ENCODE peak calls at places on chromosome 2, in six cellular contexts. S, Y, F, Z, R and J are unnamed samples.

GRCh38 chr2:65749549-65749948 is 317.1 kb upstream of the SPRED2 start:
- DNase-seq in Y (no peak), R (no peak), F (no peak), S (no peak), Z (no peak), J (no peak)

GRCh38 chr2:86054539-86055082 is 51.1 kb downstream of the POLR1A start:
- DNase-seq in S (no peak), Y (no peak), F (no peak), Z (no peak), R (no peak), J (no peak)

GRCh38 chr2:203327582-203327917 is 644 bp upstream of the ABI2 start:
- DNase-seq in S (no peak), Y (no peak), F (no peak), R (no peak), Z (no peak), J (no peak)

GRCh38 chr2:205386109-205386508 is 296.2 kb upstream of the NRP2 start:
- DNase-seq in Z (no peak), R (no peak), S (no peak), Y (no peak), F (no peak), J (no peak)

GRCh38 chr2:160242863-160243552 is 42.9 kb upstream of the ITGB6 start:
- DNase-seq in Z (no peak), R (no peak), S (no peak), Y (no peak), F (no peak), J (no peak)

GRCh38 chr2:67437132-67437531 is 40.0 kb downstream of the ETAA1 start:
- DNase-seq in R (no peak), S (no peak), Y (no peak), F (no peak), Z (no peak), J (no peak)

GRCh38 chr2:53896864-53897263 is 37.1 kb upstream of the GPR75 start:
- DNase-seq in S (peak), Z (no peak), F (no peak), Y (no peak), R (no peak), J (peak)

GRCh38 chr2:81412681-81413080 is 1108.1 kb upstream of the LRRTM1 start:
- DNase-seq in Z (no peak), S (no peak), Y (no peak), R (no peak), F (no peak), J (no peak)

GRCh38 chr2:74138952-74139323 is 8.8 kb downstream of the BOLA3 start:
- DNase-seq in Z (no peak), R (no peak), Y (no peak), F (no peak), S (no peak), J (no peak)

GRCh38 chr2:199471443-199472057 is 13.8 kb upstream of the SATB2 start:
- DNase-seq in Z (peak), F (peak), R (no peak), Y (peak), S (no peak), J (no peak)

GRCh38 chr2:65576861-65577601 is 144.6 kb upstream of the SPRED2 start:
- DNase-seq in Y (no peak), S (peak), Z (no peak), F (no peak), R (no peak), J (peak)

GRCh38 chr2:234178309-234179030 is 128.0 kb downstream of the SPP2 start:
- DNase-seq in Z (no peak), S (no peak), Y (no peak), R (no peak), F (no peak), J (peak)

GRCh38 chr2:161165266-161165665 is 5.0 kb downstream of the TANK start:
- DNase-seq in S (no peak), R (no peak), F (no peak), Z (no peak), Y (no peak), J (no peak)

GRCh38 chr2:53964987-53965687 is 5.7 kb downstream of the PSME4 start:
- DNase-seq in Z (no peak), Y (peak), R (no peak), S (no peak), F (no peak), J (no peak)

GRCh38 chr2:29064746-29065478 is 9.4 kb downstream of the PCARE start:
- DNase-seq in Y (no peak), R (no peak), F (no peak), S (no peak), Z (no peak), J (no peak)

GRCh38 chr2:238852186-238852869 is 4.4 kb downstream of the TWIST2 start:
- DNase-seq in Y (no peak), R (no peak), F (no peak), Z (no peak), S (no peak), J (no peak)

GRCh38 chr2:206392118-206392517 is 51.2 kb upstream of the ADAM23 start:
- DNase-seq in Z (peak), F (no peak), R (no peak), Y (no peak), S (peak), J (no peak)

GRCh38 chr2:176093145-176093888 is 796 bp downstream of the HOXD13 start:
- DNase-seq in Z (no peak), R (no peak), S (no peak), F (no peak), Y (no peak), J (no peak)

GRCh38 chr2:24009680-24010476 is at the start of gene MFSD2B:
- DNase-seq in F (no peak), Z (no peak), Y (no peak), R (no peak), S (no peak), J (no peak)

GRCh38 chr2:167140330-167140729 is 252.1 kb downstream of the XIRP2 start:
- DNase-seq in Z (no peak), F (no peak), R (no peak), S (no peak), Y (no peak), J (no peak)

GRCh38 chr2:112465373-112465772 is 16.6 kb upstream of the TTL start:
- DNase-seq in Z (no peak), F (no peak), Y (no peak), S (no peak), R (no peak), J (no peak)

GRCh38 chr2:240074545-240074944 is 21.2 kb upstream of the OR6B3 start:
- DNase-seq in S (no peak), Z (no peak), F (no peak), R (no peak), Y (no peak), J (no peak)

GRCh38 chr2:208265371-208265806 is 666 bp upstream of the PIKFYVE start:
- DNase-seq in S (no peak), R (peak), F (no peak), Y (no peak), Z (no peak), J (no peak)

GRCh38 chr2:97808816-97809215 is 95.4 kb downstream of the ZAP70 start:
- DNase-seq in Y (no peak), F (no peak), R (no peak), Z (no peak), S (no peak), J (no peak)

GRCh38 chr2:16246281-16246850 is 306.0 kb downstream of the MYCN start:
- DNase-seq in Y (no peak), Z (no peak), F (no peak), S (no peak), R (no peak), J (no peak)

GRCh38 chr2:171109571-171109970 is 51.1 kb downstream of the TLK1 start:
- DNase-seq in Y (no peak), F (no peak), Z (no peak), S (no peak), R (no peak), J (no peak)

GRCh38 chr2:232887171-232887850 is 17.2 kb downstream of the SNORC start:
- DNase-seq in S (no peak), R (no peak), Y (no peak), Z (no peak), F (no peak), J (no peak)

GRCh38 chr2:54725343-54726099 is 2.1 kb downstream of the EML6 start:
- DNase-seq in Y (no peak), S (no peak), F (no peak), R (no peak), Z (no peak), J (no peak)

GRCh38 chr2:166127217-166128155 is at the start of gene SCN1A:
- DNase-seq in R (no peak), Y (no peak), S (peak), Z (no peak), F (no peak), J (no peak)

GRCh38 chr2:224325941-224326340 is 76.0 kb downstream of the FAM124B start:
- DNase-seq in F (no peak), Z (no peak), Y (no peak), R (no peak), S (no peak), J (no peak)

GRCh38 chr2:99600929-99601680 is 111.3 kb upstream of the REV1 start:
- DNase-seq in Y (no peak), F (no peak), Z (no peak), S (no peak), R (no peak), J (no peak)

GRCh38 chr2:222806606-222807036 is 54.2 kb upstream of the ACSL3 start:
- DNase-seq in R (no peak), Y (no peak), Z (no peak), S (no peak), F (no peak), J (no peak)

GRCh38 chr2:233062946-233063268 is 2.8 kb downstream of the INPP5D start:
- DNase-seq in Z (no peak), F (no peak), Y (no peak), R (no peak), S (no peak), J (no peak)

GRCh38 chr2:36561223-36561944 is 36.6 kb downstream of the FEZ2 start:
- DNase-seq in Y (no peak), F (no peak), R (no peak), S (peak), Z (no peak), J (peak)

GRCh38 chr2:227125506-227125905 is 38.5 kb downstream of the COL4A4 start:
- DNase-seq in F (no peak), R (no peak), Y (no peak), Z (peak), S (no peak), J (no peak)

GRCh38 chr2:120988741-120989555 is 253.3 kb downstream of the GLI2 start:
- DNase-seq in F (no peak), S (no peak), Z (no peak), R (no peak), Y (no peak), J (no peak)

GRCh38 chr2:48266698-48267097 is 263.3 kb upstream of the STON1 start:
- DNase-seq in F (no peak), Y (no peak), S (no peak), Z (no peak), R (no peak), J (no peak)

GRCh38 chr2:48269126-48269822 is 260.7 kb upstream of the STON1 start:
- DNase-seq in Z (no peak), F (no peak), R (no peak), S (no peak), Y (no peak), J (no peak)

GRCh38 chr2:48268671-48269070 is 261.3 kb upstream of the STON1 start:
- DNase-seq in R (no peak), S (no peak), Y (no peak), Z (no peak), F (no peak), J (no peak)

GRCh38 chr2:48264632-48265031 is 265.3 kb upstream of the STON1 start:
- DNase-seq in Y (no peak), Z (no peak), R (no peak), S (no peak), F (no peak), J (no peak)

DNA sequence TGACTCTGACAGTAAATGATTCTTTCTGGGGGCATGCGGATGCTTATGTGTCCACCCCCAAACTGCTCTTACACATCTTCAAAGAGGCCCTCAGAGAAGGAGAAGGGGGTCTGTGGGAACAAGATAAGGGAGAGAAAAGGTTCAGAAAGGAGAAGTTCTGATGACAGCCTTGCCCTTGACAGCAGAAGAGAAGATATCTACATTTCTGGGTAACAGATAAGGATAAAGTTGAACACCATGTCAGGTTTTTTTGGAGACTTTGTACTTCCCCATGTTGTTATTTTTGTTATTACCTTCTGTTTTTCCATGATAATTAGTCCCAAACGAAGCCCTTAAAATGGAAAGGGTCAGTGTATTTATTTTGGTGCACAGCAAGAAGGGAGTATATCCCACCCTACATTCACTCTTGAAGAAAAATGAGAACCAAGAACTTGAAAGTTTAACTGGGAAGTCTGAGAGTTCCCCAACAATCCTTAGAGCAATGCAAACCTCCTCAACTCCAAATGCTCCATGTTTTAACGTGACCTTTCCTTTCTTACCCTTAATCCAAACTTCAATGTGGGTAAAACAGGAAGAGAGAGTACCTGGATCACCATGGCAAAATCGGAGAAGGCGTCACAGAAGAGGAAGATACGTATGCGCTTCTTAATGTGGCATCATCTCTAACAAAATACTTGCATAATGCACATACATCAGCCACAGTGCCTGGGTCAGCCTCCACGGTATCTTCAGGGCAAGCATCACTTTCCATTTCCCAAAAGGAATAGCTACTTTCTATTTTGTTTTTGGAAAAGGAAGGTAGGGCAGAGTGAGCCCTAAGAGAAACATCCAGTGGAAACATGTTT is 264.6 kb upstream of the STON1 start:
- DNase-seq in F (no peak), S (no peak), R (no peak), Z (no peak), Y (no peak), J (no peak)
- H3K27ac ChIP-seq in F (no peak), S (no peak), R (no peak), Z (no peak), Y (no peak), J (no peak)

GRCh38 chr2:69777778-69778089 is 35.8 kb downstream of the ANXA4 start:
- DNase-seq in Z (no peak), Y (no peak), R (no peak), S (no peak), F (no peak), J (no peak)
- H3K27ac ChIP-seq in Z (no peak), Y (no peak), R (no peak), S (no peak), F (no peak), J (no peak)

GRCh38 chr2:46814562-46814961 is 101.0 kb downstream of the MCFD2 start:
- DNase-seq in S (no peak), Z (no peak), R (no peak), Y (peak), F (no peak), J (no peak)
- H3K27ac ChIP-seq in S (peak), Z (peak), R (no peak), Y (peak), F (peak), J (no peak)

GRCh38 chr2:102294802-102295489 is 16.4 kb upstream of the IL1RL1 start:
- DNase-seq in F (no peak), Y (no peak), R (no peak), S (no peak), Z (no peak), J (peak)

GRCh38 chr2:102301867-102302362 is 9.4 kb upstream of the IL1RL1 start:
- DNase-seq in Y (no peak), F (no peak), R (peak), Z (no peak), S (no peak), J (no peak)

GRCh38 chr2:102291221-102292075 is 19.9 kb upstream of the IL1RL1 start:
- DNase-seq in R (no peak), Y (no peak), F (peak), Z (no peak), S (no peak), J (no peak)

GRCh38 chr2:102297891-102298290 is 13.5 kb upstream of the IL1RL1 start:
- DNase-seq in R (no peak), Z (no peak), S (no peak), Y (no peak), F (no peak), J (no peak)

GRCh38 chr2:102296449-102296848 is 14.9 kb upstream of the IL1RL1 start:
- DNase-seq in F (no peak), Z (no peak), Y (no peak), R (no peak), S (no peak), J (no peak)
- H3K27ac ChIP-seq in F (no peak), Z (no peak), Y (no peak), R (no peak), S (no peak), J (no peak)